ENCODE peak calls at places on chromosomes 11 and 22, in four cellular contexts. One of them, this sample, is unnamed.

GRCh38 chr22:22856364-22856763 is 31.3 kb upstream of the IGLL5 start:
- DNase-seq in OCI-LY7: peak; percentile 51
- DNase-seq in SK-N-SH: no peak
- DNase-seq in GM23248: no peak
- DNase-seq in this sample: no peak

GRCh38 chr11:116725434-116726221 is 47.2 kb downstream of the BUD13 start:
- DNase-seq in GM23248: peak; percentile 71
- DNase-seq in SK-N-SH: no peak
- DNase-seq in OCI-LY7: no peak
- DNase-seq in this sample: peak; percentile 28

GRCh38 chr11:60750911-60751310 is 5.8 kb upstream of the MS4A15 start:
- DNase-seq in SK-N-SH: no peak
- DNase-seq in OCI-LY7: no peak
- DNase-seq in GM23248: no peak
- DNase-seq in this sample: no peak

GRCh38 chr11:120740424-120740823 is 228.9 kb downstream of the GRIK4 start:
- DNase-seq in GM23248: no peak
- DNase-seq in OCI-LY7: no peak
- DNase-seq in SK-N-SH: no peak
- DNase-seq in this sample: no peak

GRCh38 chr11:131854391-131854790 is 484.0 kb downstream of the NTM start:
- DNase-seq in SK-N-SH: no peak
- DNase-seq in OCI-LY7: no peak
- DNase-seq in GM23248: no peak
- DNase-seq in this sample: no peak

GRCh38 chr11:126410649-126411048 is 55.2 kb downstream of the ST3GAL4 start:
- DNase-seq in SK-N-SH: no peak
- DNase-seq in GM23248: peak; percentile 55
- DNase-seq in OCI-LY7: no peak
- DNase-seq in this sample: no peak

GRCh38 chr11:134199531-134199930 is 24.2 kb downstream of the NCAPD3 start:
- DNase-seq in OCI-LY7: no peak
- DNase-seq in GM23248: no peak
- DNase-seq in SK-N-SH: no peak
- DNase-seq in this sample: no peak

GRCh38 chr22:49582171-49582570 is 245.5 kb downstream of the BRD1 start:
- DNase-seq in SK-N-SH: peak; percentile 46
- DNase-seq in OCI-LY7: no peak
- DNase-seq in GM23248: no peak
- DNase-seq in this sample: no peak

GRCh38 chr11:33507967-33508366 is 192.7 kb downstream of the C11orf91 start:
- DNase-seq in GM23248: peak; percentile 59
- DNase-seq in OCI-LY7: no peak
- DNase-seq in SK-N-SH: no peak
- DNase-seq in this sample: peak; percentile 28

GRCh38 chr11:69355346-69355940 is 61.5 kb downstream of the MYEOV start:
- DNase-seq in OCI-LY7: no peak
- DNase-seq in SK-N-SH: no peak
- DNase-seq in GM23248: no peak
- DNase-seq in this sample: no peak

GRCh38 chr11:3824714-3825472 is 15.9 kb downstream of the RHOG start:
- DNase-seq in OCI-LY7: peak; percentile 74
- DNase-seq in SK-N-SH: peak; percentile 58
- DNase-seq in GM23248: peak; percentile 41
- DNase-seq in this sample: peak; percentile 81

GRCh38 chr11:2383823-2384722 is 7.0 kb downstream of the CD81 start:
- DNase-seq in OCI-LY7: peak; percentile 84
- DNase-seq in SK-N-SH: no peak
- DNase-seq in GM23248: peak; percentile 39
- DNase-seq in this sample: no peak

GRCh38 chr11:128713595-128713994 is 19.7 kb downstream of the FLI1 start:
- DNase-seq in OCI-LY7: no peak
- DNase-seq in GM23248: peak; percentile 47
- DNase-seq in SK-N-SH: no peak
- DNase-seq in this sample: no peak

GRCh38 chr22:45887202-45888131 is 89.5 kb downstream of the WNT7B start:
- DNase-seq in SK-N-SH: no peak
- DNase-seq in GM23248: no peak
- DNase-seq in OCI-LY7: no peak
- DNase-seq in this sample: no peak

GRCh38 chr11:74714904-74715303 is 16.3 kb downstream of the CHRDL2 start:
- DNase-seq in OCI-LY7: no peak
- DNase-seq in GM23248: no peak
- DNase-seq in SK-N-SH: no peak
- DNase-seq in this sample: no peak

GRCh38 chr11:111700186-111700585 is 66.0 kb downstream of the PPP2R1B start:
- DNase-seq in GM23248: no peak
- DNase-seq in OCI-LY7: no peak
- DNase-seq in SK-N-SH: no peak
- DNase-seq in this sample: no peak

GRCh38 chr11:134916421-134916820 is 504.4 kb upstream of the B3GAT1 start:
- DNase-seq in GM23248: no peak
- DNase-seq in SK-N-SH: no peak
- DNase-seq in OCI-LY7: no peak
- DNase-seq in this sample: no peak

GRCh38 chr22:30574095-30574981 is at the start of gene GAL3ST1:
- DNase-seq in GM23248: peak; percentile 17
- DNase-seq in OCI-LY7: no peak
- DNase-seq in SK-N-SH: peak; percentile 89
- DNase-seq in this sample: peak; percentile 80

GRCh38 chr22:26906464-26906863 is 249.1 kb downstream of the MIAT start:
- DNase-seq in GM23248: no peak
- DNase-seq in OCI-LY7: no peak
- DNase-seq in SK-N-SH: no peak
- DNase-seq in this sample: no peak

GRCh38 chr11:128327274-128327673 is 260.1 kb downstream of the ETS1 start:
- DNase-seq in OCI-LY7: no peak
- DNase-seq in GM23248: no peak
- DNase-seq in SK-N-SH: no peak
- DNase-seq in this sample: no peak

GRCh38 chr22:32804036-32804435 is 2.5 kb downstream of the TIMP3 start:
- DNase-seq in GM23248: peak; percentile 90
- DNase-seq in OCI-LY7: no peak
- DNase-seq in SK-N-SH: no peak
- DNase-seq in this sample: no peak

GRCh38 chr11:112570335-112570734 is 309.7 kb upstream of the PLET1 start:
- DNase-seq in OCI-LY7: no peak
- DNase-seq in GM23248: no peak
- DNase-seq in SK-N-SH: peak; percentile 45
- DNase-seq in this sample: no peak

GRCh38 chr11:69470793-69471192 is 10.7 kb upstream of the LINC01488 start:
- DNase-seq in OCI-LY7: no peak
- DNase-seq in SK-N-SH: no peak
- DNase-seq in GM23248: no peak
- DNase-seq in this sample: no peak

DNA sequence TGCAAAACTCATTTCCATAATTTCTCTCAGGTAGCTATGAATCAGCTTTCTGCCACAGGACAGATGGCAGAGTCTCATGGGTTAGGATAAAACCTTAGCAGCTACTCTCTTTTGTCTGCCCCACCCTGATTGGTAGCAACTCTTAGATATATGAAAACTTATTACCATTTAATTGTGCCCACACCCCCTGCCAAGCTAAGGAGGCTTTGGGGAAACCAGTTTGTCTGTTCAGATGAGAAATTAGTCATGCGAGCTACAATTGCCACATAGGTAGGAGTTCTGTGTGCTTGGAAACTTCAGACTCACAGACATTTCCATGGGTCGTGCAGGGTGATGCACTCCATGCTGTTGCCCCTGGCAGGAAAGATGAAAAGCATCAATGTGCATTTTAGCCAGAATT is 39.9 kb downstream of the CD44 start:
- DNase-seq in SK-N-SH: no peak
- DNase-seq in GM23248: peak; percentile 80
- DNase-seq in OCI-LY7: no peak
- DNase-seq in this sample: no peak
- H3K27ac ChIP-seq in SK-N-SH: no peak overlapping the region
- H3K27ac ChIP-seq in GM23248: peak overlapping the region; percentile 86
- H3K27ac ChIP-seq in OCI-LY7: no peak overlapping the region
- H3K27ac ChIP-seq in this sample: no peak overlapping the region

GRCh38 chr11:117818036-117818858 is 6.3 kb downstream of the FXYD2 start:
- DNase-seq in OCI-LY7: no peak
- DNase-seq in SK-N-SH: no peak
- DNase-seq in GM23248: no peak
- DNase-seq in this sample: no peak

GRCh38 chr11:117817213-117818035 is 7.1 kb downstream of the FXYD2 start:
- DNase-seq in GM23248: peak; percentile 66
- DNase-seq in OCI-LY7: peak; percentile 64
- DNase-seq in SK-N-SH: peak; percentile 83
- DNase-seq in this sample: peak; percentile 89

GRCh38 chr11:117820071-117820470 is 4.5 kb downstream of the FXYD2 start:
- DNase-seq in OCI-LY7: no peak
- DNase-seq in GM23248: no peak
- DNase-seq in SK-N-SH: no peak
- DNase-seq in this sample: no peak

GRCh38 chr11:117820516-117820915 is 4.0 kb downstream of the FXYD2 start:
- DNase-seq in SK-N-SH: no peak
- DNase-seq in OCI-LY7: no peak
- DNase-seq in GM23248: no peak
- DNase-seq in this sample: no peak

GRCh38 chr11:117819096-117820040 is 5.2 kb downstream of the FXYD2 start:
- DNase-seq in SK-N-SH: peak; percentile 74
- DNase-seq in OCI-LY7: peak; percentile 35
- DNase-seq in GM23248: peak; percentile 61
- DNase-seq in this sample: peak; percentile 83
- TF ChIP-seq EZH2phosphoT487 in SK-N-SH: no peak
- TF ChIP-seq EZH2phosphoT487 in OCI-LY7: no peak
- TF ChIP-seq EZH2phosphoT487 in GM23248: no peak
- TF ChIP-seq EZH2phosphoT487 in this sample: no peak

DNA sequence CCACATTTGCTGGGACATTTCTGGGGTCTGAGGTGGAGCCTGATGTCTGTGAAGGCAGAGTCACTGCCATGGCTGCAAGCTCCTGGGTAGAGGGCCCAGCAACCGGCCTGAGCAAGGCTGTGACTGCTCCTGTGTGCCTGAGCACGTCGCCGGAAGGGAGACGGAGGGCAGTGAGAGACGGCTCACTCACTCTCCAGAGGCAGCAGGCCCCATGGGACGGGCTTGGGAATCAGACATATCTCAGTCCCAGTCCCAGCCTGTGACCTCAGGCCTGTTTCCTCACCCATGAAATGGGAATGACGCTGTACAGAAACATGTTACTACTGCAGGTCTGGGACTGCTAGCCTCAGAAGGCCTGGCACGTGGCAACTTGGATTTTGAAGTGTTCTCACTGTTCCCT is 36.4 kb upstream of the RASL10A start:
- DNase-seq in SK-N-SH: no peak
- DNase-seq in OCI-LY7: no peak
- DNase-seq in GM23248: no peak
- DNase-seq in this sample: no peak
- H3K27ac ChIP-seq in SK-N-SH: no peak overlapping the region
- H3K27ac ChIP-seq in OCI-LY7: no peak overlapping the region
- H3K27ac ChIP-seq in GM23248: no peak overlapping the region
- H3K27ac ChIP-seq in this sample: no peak overlapping the region

GRCh38 chr11:66970371-66970807 is 4.7 kb upstream of the C11orf86 start:
- DNase-seq in GM23248: no peak
- DNase-seq in SK-N-SH: no peak
- DNase-seq in OCI-LY7: no peak
- DNase-seq in this sample: no peak
- TF ChIP-seq EZH2phosphoT487 in GM23248: no peak
- TF ChIP-seq EZH2phosphoT487 in SK-N-SH: no peak
- TF ChIP-seq EZH2phosphoT487 in OCI-LY7: no peak
- TF ChIP-seq EZH2phosphoT487 in this sample: no peak

GRCh38 chr11:76129729-76130128 is 76.6 kb downstream of the WNT11 start:
- DNase-seq in OCI-LY7: no peak
- DNase-seq in SK-N-SH: no peak
- DNase-seq in GM23248: no peak
- DNase-seq in this sample: no peak

GRCh38 chr11:76134239-76134638 is 72.1 kb downstream of the WNT11 start:
- DNase-seq in SK-N-SH: no peak
- DNase-seq in OCI-LY7: no peak
- DNase-seq in GM23248: no peak
- DNase-seq in this sample: no peak

GRCh38 chr11:76132268-76132667 is 74.0 kb downstream of the WNT11 start:
- DNase-seq in SK-N-SH: no peak
- DNase-seq in GM23248: no peak
- DNase-seq in OCI-LY7: no peak
- DNase-seq in this sample: no peak

GRCh38 chr11:76131142-76131541 is 75.2 kb downstream of the WNT11 start:
- DNase-seq in SK-N-SH: peak; percentile 50
- DNase-seq in OCI-LY7: no peak
- DNase-seq in GM23248: no peak
- DNase-seq in this sample: no peak

GRCh38 chr11:76131585-76131984 is 74.7 kb downstream of the WNT11 start:
- DNase-seq in OCI-LY7: no peak
- DNase-seq in GM23248: no peak
- DNase-seq in SK-N-SH: no peak
- DNase-seq in this sample: no peak
- H3K27ac ChIP-seq in OCI-LY7: no peak overlapping the region
- H3K27ac ChIP-seq in GM23248: no peak overlapping the region
- H3K27ac ChIP-seq in SK-N-SH: peak overlapping the region; percentile 8
- H3K27ac ChIP-seq in this sample: no peak overlapping the region

This sample was measured in neural progenitor cell.